ENCODE peak calls at places on chromosomes 5 and 9, in eight cellular contexts. A is spleen, Z is DMS79, W is NCI-H524 treated with DMSO at 0.1 percent for 48 hours, Y is LHCN-M2, J is iPS DF 19.7, U is amygdala, I is iPS-NIHi11. Q is an unnamed sample.

GRCh38 chr5:40797273-40798011 is 732 bp downstream of the PRKAA1 start:
- DNase-seq in A (peak), Z (no peak), W (peak), Y (peak), J (peak), U (peak), I (peak), Q (peak)

GRCh38 chr5:36417221-36417620 is 115.5 kb upstream of the RANBP3L start:
- DNase-seq in A (no peak), Z (no peak), W (no peak), Y (no peak), J (no peak), U (no peak), I (no peak), Q (no peak)

GRCh38 chr9:128163027-128163515 is 3.0 kb downstream of the BBLN start:
- DNase-seq in A (peak), Z (no peak), W (no peak), Y (no peak), J (no peak), U (no peak), I (no peak), Q (no peak)

GRCh38 chr5:6682239-6682638 is 31.0 kb upstream of the TENT4A start:
- DNase-seq in A (no peak), Z (no peak), W (no peak), Y (no peak), J (no peak), U (no peak), I (peak), Q (no peak)

GRCh38 chr5:80926979-80927656 is 33.0 kb upstream of the RASGRF2 start:
- DNase-seq in A (no peak), Z (no peak), W (no peak), Y (no peak), J (no peak), U (no peak), I (no peak), Q (no peak)

GRCh38 chr5:135569755-135570452 is 8.9 kb downstream of the CXCL14 start:
- DNase-seq in A (peak), Z (no peak), W (no peak), Y (no peak), J (no peak), U (peak), I (peak), Q (peak)

GRCh38 chr5:176360894-176361436 is 599 bp downstream of the KIAA1191 start:
- DNase-seq in A (no peak), Z (no peak), W (no peak), Y (no peak), J (no peak), U (no peak), I (no peak), Q (no peak)

GRCh38 chr5:151584057-151584937 is 6.8 kb downstream of the FAT2 start:
- DNase-seq in A (no peak), Z (no peak), W (no peak), Y (no peak), J (no peak), U (no peak), I (peak), Q (no peak)

GRCh38 chr5:177189965-177190364 is 56.4 kb downstream of the NSD1 start:
- DNase-seq in A (no peak), Z (no peak), W (no peak), Y (no peak), J (no peak), U (no peak), I (no peak), Q (no peak)

GRCh38 chr9:126549246-126550006 is 64.3 kb upstream of the LMX1B start:
- DNase-seq in A (peak), Z (no peak), W (no peak), Y (no peak), J (no peak), U (no peak), I (no peak), Q (no peak)

GRCh38 chr5:154053468-154053867 is 14.7 kb downstream of the MFAP3 start:
- DNase-seq in A (no peak), Z (no peak), W (no peak), Y (no peak), J (no peak), U (no peak), I (no peak), Q (no peak)

GRCh38 chr9:134970719-134971118 is 53.0 kb upstream of the FCN1 start:
- DNase-seq in A (peak), Z (no peak), W (no peak), Y (no peak), J (no peak), U (no peak), I (no peak), Q (no peak)

GRCh38 chr5:93583799-93584530 is 943 bp downstream of the NR2F1 start:
- DNase-seq in A (peak), Z (no peak), W (no peak), Y (peak), J (no peak), U (no peak), I (peak), Q (peak)

GRCh38 chr9:136614967-136615623 is 47.6 kb upstream of the EGFL7 start:
- DNase-seq in A (no peak), Z (no peak), W (no peak), Y (no peak), J (no peak), U (no peak), I (peak), Q (no peak)

GRCh38 chr5:100840364-100840763 is 62.7 kb downstream of the ST8SIA4 start:
- DNase-seq in A (no peak), Z (no peak), W (no peak), Y (peak), J (no peak), U (no peak), I (no peak), Q (peak)

GRCh38 chr9:134968011-134968822 is 50.5 kb upstream of the FCN1 start:
- DNase-seq in A (peak), Z (peak), W (peak), Y (peak), J (no peak), U (no peak), I (peak), Q (no peak)

GRCh38 chr9:94135222-94135621 is 51.0 kb downstream of the PTPDC1 start:
- DNase-seq in A (no peak), Z (no peak), W (no peak), Y (peak), J (no peak), U (no peak), I (no peak), Q (no peak)

GRCh38 chr9:7533376-7534090 is 266.0 kb downstream of the DMAC1 start:
- DNase-seq in A (no peak), Z (no peak), W (no peak), Y (no peak), J (no peak), U (no peak), I (no peak), Q (no peak)

GRCh38 chr9:14043491-14043890 is 270.4 kb downstream of the NFIB start:
- DNase-seq in A (no peak), Z (no peak), W (no peak), Y (peak), J (no peak), U (no peak), I (no peak), Q (no peak)

GRCh38 chr9:78001946-78002731 is 29.5 kb downstream of the GNAQ start:
- DNase-seq in A (no peak), Z (no peak), W (no peak), Y (no peak), J (no peak), U (no peak), I (no peak), Q (no peak)

GRCh38 chr9:4375424-4376195 is 75.7 kb upstream of the GLIS3 start:
- DNase-seq in A (no peak), Z (peak), W (no peak), Y (peak), J (no peak), U (no peak), I (peak), Q (no peak)

GRCh38 chr9:18466101-18466500 is 7.9 kb upstream of the ADAMTSL1 start:
- DNase-seq in A (no peak), Z (no peak), W (no peak), Y (no peak), J (no peak), U (no peak), I (no peak), Q (no peak)

GRCh38 chr5:154193176-154193575 is 2.6 kb downstream of the GALNT10 start:
- DNase-seq in A (no peak), Z (no peak), W (no peak), Y (no peak), J (no peak), U (peak), I (no peak), Q (no peak)

GRCh38 chr9:133943781-133944745 is 48.1 kb downstream of the VAV2 start:
- DNase-seq in A (peak), Z (no peak), W (no peak), Y (no peak), J (no peak), U (no peak), I (no peak), Q (peak)

GRCh38 chr5:119275146-119275872 is 80.5 kb upstream of the TNFAIP8 start:
- DNase-seq in A (no peak), Z (no peak), W (no peak), Y (peak), J (no peak), U (no peak), I (no peak), Q (no peak)

GRCh38 chr9:3549243-3549642 is 23.4 kb upstream of the RFX3 start:
- DNase-seq in A (no peak), Z (no peak), W (no peak), Y (no peak), J (no peak), U (no peak), I (no peak), Q (no peak)

GRCh38 chr9:114745108-114745848 is 60.6 kb downstream of the TNFSF15 start:
- DNase-seq in A (no peak), Z (no peak), W (no peak), Y (peak), J (no peak), U (no peak), I (no peak), Q (no peak)

GRCh38 chr5:67115238-67115637 is 81.4 kb downstream of the CD180 start:
- DNase-seq in A (no peak), Z (peak), W (no peak), Y (no peak), J (no peak), U (no peak), I (no peak), Q (no peak)

GRCh38 chr5:143399616-143400540 is 3.6 kb downstream of the NR3C1 start:
- DNase-seq in A (no peak), Z (no peak), W (no peak), Y (no peak), J (no peak), U (no peak), I (no peak), Q (peak)

GRCh38 chr5:179190851-179191505 is 130.8 kb downstream of the ZNF354C start:
- DNase-seq in A (peak), Z (no peak), W (no peak), Y (no peak), J (no peak), U (no peak), I (no peak), Q (no peak)

GRCh38 chr5:1282139-1282992 is 12.5 kb downstream of the TERT start:
- DNase-seq in A (peak), Z (peak), W (no peak), Y (peak), J (no peak), U (no peak), I (no peak), Q (no peak)

GRCh38 chr9:34744295-34745221 is 34.6 kb upstream of the CCL21 start:
- DNase-seq in A (no peak), Z (no peak), W (peak), Y (peak), J (no peak), U (no peak), I (no peak), Q (no peak)

GRCh38 chr9:79883073-79883645 is 311.4 kb downstream of the TLE4 start:
- DNase-seq in A (peak), Z (no peak), W (no peak), Y (no peak), J (no peak), U (no peak), I (no peak), Q (peak)